ENCODE peak calls at places on chromosomes 12 and 14, in ten cellular contexts. O is pancreas; S is ovary; Y is HEK293T; A is activated gamma-delta T cell treated with Interleukin-2 at 50 U/mL for 16 hours; G is activated B cell treated with CpG ODN at 0.5 μM for 24 hours; U is fibroblast of mammary gland; K is choroid plexus epithelial cell; E is RWPE2; M is effector memory CD8-positive, alpha-beta T cell. T is an unnamed sample.

GRCh38 chr12:93911436-93911835 is 234.3 kb downstream of the CRADD start:
- DNase-seq in S (no peak), A (no peak), U (no peak), O (no peak), Y (no peak), G (no peak), K (no peak), E (no peak), M (no peak), T (no peak)

GRCh38 chr12:107287436-107288413 is 194.4 kb upstream of the CRY1 start:
- DNase-seq in A (peak), S (no peak), O (no peak), G (no peak), Y (no peak), K (peak), E (no peak), U (no peak), M (no peak), T (no peak)

GRCh38 chr12:124440841-124441381 is 126.5 kb downstream of the NCOR2 start:
- DNase-seq in O (no peak), M (no peak), S (peak), K (peak), E (no peak), Y (no peak), U (no peak), A (no peak), G (no peak), T (no peak)

GRCh38 chr14:101719708-101720107 is 41.8 kb upstream of the PPP2R5C start:
- DNase-seq in Y (no peak), K (no peak), E (peak), U (no peak), S (no peak), A (no peak), G (no peak), O (no peak), M (no peak), T (peak)

GRCh38 chr12:130644566-130644965 is 71.5 kb downstream of the RIMBP2 start:
- DNase-seq in O (no peak), S (no peak), K (no peak), E (no peak), M (no peak), U (no peak), G (no peak), A (no peak), Y (no peak), T (no peak)

GRCh38 chr14:66709292-66709691 is 201.3 kb downstream of the GPHN start:
- DNase-seq in M (no peak), K (peak), A (no peak), U (peak), O (no peak), S (no peak), G (no peak), E (no peak), Y (no peak), T (no peak)

GRCh38 chr12:63967781-63968180 is 123.3 kb downstream of the SRGAP1 start:
- DNase-seq in K (no peak), M (no peak), A (no peak), G (no peak), O (no peak), U (no peak), E (no peak), Y (no peak), S (no peak), T (no peak)

GRCh38 chr12:101839324-101840283 is 8.8 kb upstream of the GNPTAB start:
- DNase-seq in G (no peak), K (peak), U (peak), O (peak), E (no peak), S (peak), A (peak), M (peak), Y (peak), T (no peak)

GRCh38 chr14:66508846-66509621 is 1.1 kb downstream of the GPHN start:
- DNase-seq in K (peak), S (peak), M (peak), A (peak), Y (peak), U (peak), G (peak), E (peak), O (peak), T (peak)

GRCh38 chr12:69167648-69168165 is 71.7 kb upstream of the CPSF6 start:
- DNase-seq in E (no peak), K (no peak), U (no peak), A (no peak), S (no peak), Y (no peak), M (no peak), G (no peak), O (no peak), T (no peak)

GRCh38 chr12:47808049-47808448 is 11.7 kb downstream of the HDAC7 start:
- DNase-seq in S (peak), K (peak), E (no peak), M (peak), A (peak), Y (no peak), G (peak), U (peak), O (peak), T (peak)

GRCh38 chr12:49507139-49507538 is 31.7 kb upstream of the KCNH3 start:
- DNase-seq in S (no peak), K (peak), E (peak), Y (no peak), G (no peak), O (no peak), M (no peak), A (no peak), U (peak), T (no peak)

GRCh38 chr14:70886421-70887206 is 20.6 kb upstream of the PCNX1 start:
- DNase-seq in E (no peak), O (no peak), A (peak), G (peak), M (peak), K (no peak), S (no peak), U (no peak), Y (no peak), T (no peak)

GRCh38 chr12:96907681-96908163 is 665 bp downstream of the NEDD1 start:
- DNase-seq in S (peak), U (peak), E (no peak), M (peak), G (no peak), A (peak), K (peak), Y (peak), O (peak), T (peak)

T was measured in spleen.